ENCODE peak calls at places on chromosomes 3 and 15, in seven cellular contexts. J, C, U, G, P, W and X are unnamed samples.

GRCh38 chr3:192675958-192676649 is 51.2 kb downstream of the FGF12 start:
- DNase-seq in P (no peak), J (no peak), G (no peak), U (no peak), C (no peak), W (no peak), X (no peak)

GRCh38 chr15:88574646-88575045 is 28.2 kb upstream of the DET1 start:
- DNase-seq in C (no peak), J (no peak), U (no peak), G (no peak), P (no peak), W (no peak), X (no peak)

GRCh38 chr15:38002883-38003477 is 68.5 kb downstream of the TMCO5A start:
- DNase-seq in C (peak; percentile 69), W (peak; percentile 33), P (peak; percentile 71), J (peak; percentile 60), U (peak; percentile 90), G (peak; percentile 74), X (no peak)

GRCh38 chr3:50296721-50297383 is 2.4 kb downstream of the HYAL3 start:
- DNase-seq in C (no peak), W (no peak), P (no peak), J (no peak), G (no peak), U (no peak), X (no peak)

GRCh38 chr3:188584958-188585689 is 431.2 kb downstream of the LPP start:
- DNase-seq in G (no peak), C (no peak), J (no peak), U (peak; percentile 36), P (no peak), W (no peak), X (no peak)

GRCh38 chr15:76903251-76903681 is 1.9 kb downstream of the SCAPER start:
- DNase-seq in P (no peak), G (no peak), U (peak; percentile 47), J (peak; percentile 53), W (no peak), C (no peak), X (no peak)

GRCh38 chr3:56593455-56594158 is 36.6 kb downstream of the CCDC66 start:
- DNase-seq in U (no peak), G (no peak), W (no peak), C (no peak), P (no peak), J (no peak), X (no peak)

GRCh38 chr3:127328391-127328790 is 40.5 kb upstream of the PRR20G start:
- DNase-seq in U (no peak), C (no peak), G (no peak), P (no peak), J (no peak), W (no peak), X (no peak)

GRCh38 chr3:78221300-78221699 is 1181.4 kb downstream of the ROBO2 start:
- DNase-seq in C (no peak), W (no peak), U (no peak), P (no peak), G (no peak), J (no peak), X (no peak)

GRCh38 chr15:74653426-74654082 is 37.9 kb downstream of the CLK3 start:
- DNase-seq in J (peak; percentile 85), C (no peak), W (no peak), U (peak; percentile 87), P (no peak), G (no peak), X (no peak)

GRCh38 chr15:77419050-77419835 is 661 bp downstream of the PEAK1 start:
- DNase-seq in J (peak; percentile 71), U (peak; percentile 6), G (peak; percentile 52), W (no peak), P (peak; percentile 54), C (peak; percentile 42), X (peak; percentile 19)

GRCh38 chr3:76958231-76958630 is 81.7 kb upstream of the ROBO2 start:
- DNase-seq in G (no peak), U (no peak), W (no peak), P (no peak), C (no peak), J (no peak), X (no peak)

GRCh38 chr15:31433574-31433973 is 106.9 kb downstream of the KLF13 start:
- DNase-seq in W (no peak), U (no peak), C (no peak), G (no peak), J (no peak), P (no peak), X (no peak)

GRCh38 chr3:89851974-89852621 is 744.7 kb downstream of the EPHA3 start:
- DNase-seq in P (peak; percentile 61), G (no peak), U (peak; percentile 72), C (no peak), J (peak; percentile 4), W (no peak), X (no peak)

GRCh38 chr3:188365978-188366698 is 212.2 kb downstream of the LPP start:
- DNase-seq in G (no peak), J (peak; percentile 78), W (no peak), C (no peak), U (peak; percentile 61), P (no peak), X (no peak)

GRCh38 chr15:63023351-63023945 is 19.1 kb upstream of the TPM1 start:
- DNase-seq in J (peak; percentile 88), U (peak; percentile 72), P (no peak), G (no peak), C (no peak), W (no peak), X (no peak)

GRCh38 chr15:59688383-59688887 is 685 bp downstream of the BNIP2 start:
- DNase-seq in C (no peak), W (peak; percentile 7), P (peak; percentile 62), G (no peak), U (peak; percentile 78), J (peak; percentile 67), X (no peak)

GRCh38 chr15:89051875-89052274 is 36.4 kb upstream of the ABHD2 start:
- DNase-seq in G (no peak), U (peak; percentile 93), J (peak; percentile 97), W (no peak), P (no peak), C (no peak), X (no peak)

GRCh38 chr3:196774845-196775422 is 35.3 kb downstream of the PAK2 start:
- DNase-seq in J (peak; percentile 24), G (no peak), P (no peak), C (no peak), W (no peak), U (no peak), X (no peak)

GRCh38 chr15:90710436-90710835 is 6.7 kb upstream of the BLM start:
- DNase-seq in G (peak; percentile 62), P (no peak), W (no peak), J (no peak), U (peak; percentile 6), C (peak; percentile 69), X (no peak)

GRCh38 chr3:158935846-158936245 is 134.0 kb downstream of the MFSD1 start:
- DNase-seq in U (no peak), G (no peak), C (no peak), P (no peak), J (no peak), W (no peak), X (no peak)

DNA sequence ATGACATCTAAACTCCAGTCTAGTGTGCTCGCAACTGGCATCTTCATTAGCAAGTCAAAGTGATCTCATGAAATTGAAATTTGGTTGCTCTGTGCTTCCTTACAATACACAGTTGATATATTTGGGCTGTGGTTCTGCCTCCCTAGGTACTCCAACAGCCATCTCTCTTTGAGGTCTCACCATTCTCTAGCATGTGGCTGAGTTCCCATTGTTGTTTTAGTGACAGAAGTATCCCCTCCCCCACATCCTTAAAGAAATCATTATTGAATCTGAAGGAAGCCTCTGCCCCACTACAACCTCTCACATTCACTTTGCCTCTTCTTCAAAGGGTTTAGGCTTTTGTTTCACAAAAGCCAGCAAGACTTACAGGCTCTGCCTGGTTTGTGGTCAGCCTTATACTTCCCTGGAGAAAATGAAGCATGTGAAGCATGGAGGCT is 516.5 kb downstream of the NLGN1 start:
- DNase-seq in U (no peak), W (no peak), J (peak; percentile 62), P (no peak), G (no peak), C (no peak), X (no peak)
- H3K4me3 ChIP-seq in U (no peak overlapping the region), W (no peak overlapping the region), J (no peak overlapping the region), P (no peak overlapping the region), G (no peak overlapping the region), C (no peak overlapping the region), X (no peak overlapping the region)

GRCh38 chr3:134799393-134799792 is 4.3 kb downstream of the EPHB1 start:
- DNase-seq in J (peak; percentile 6), G (no peak), P (peak; percentile 39), U (no peak), C (no peak), W (no peak), X (no peak)
- H3K4me3 ChIP-seq in J (no peak overlapping the region), G (no peak overlapping the region), P (no peak overlapping the region), U (no peak overlapping the region), C (no peak overlapping the region), W (no peak overlapping the region), X (no peak overlapping the region)

GRCh38 chr15:97520689-97521088 is 439.8 kb upstream of the ARRDC4 start:
- DNase-seq in J (no peak), P (no peak), C (no peak), U (no peak), G (no peak), W (no peak), X (no peak)

GRCh38 chr15:97517726-97518125 is 442.8 kb upstream of the ARRDC4 start:
- DNase-seq in J (no peak), W (no peak), C (no peak), P (no peak), G (no peak), U (no peak), X (no peak)

GRCh38 chr15:97521894-97522293 is 438.6 kb upstream of the ARRDC4 start:
- DNase-seq in P (no peak), G (no peak), W (no peak), U (no peak), J (peak; percentile 11), C (no peak), X (no peak)

GRCh38 chr15:97522362-97522761 is 438.1 kb upstream of the ARRDC4 start:
- DNase-seq in W (no peak), G (no peak), P (no peak), C (no peak), J (peak; percentile 2), U (no peak), X (no peak)

GRCh38 chr15:97521390-97521789 is 439.1 kb upstream of the ARRDC4 start:
- DNase-seq in U (no peak), J (no peak), C (no peak), G (no peak), P (no peak), W (no peak), X (no peak)
- H3K4me3 ChIP-seq in U (no peak overlapping the region), J (peak overlapping the region; percentile 60), C (no peak overlapping the region), G (no peak overlapping the region), P (no peak overlapping the region), W (no peak overlapping the region), X (peak overlapping the region; percentile 14)

GRCh38 chr15:56608140-56608778 is 125.0 kb downstream of the ZNF280D start:
- DNase-seq in C (no peak), P (no peak), J (peak; percentile 30), G (no peak), W (peak; percentile 75), U (no peak), X (no peak)
- H3K4me3 ChIP-seq in C (no peak overlapping the region), P (no peak overlapping the region), J (no peak overlapping the region), G (no peak overlapping the region), W (no peak overlapping the region), U (no peak overlapping the region), X (no peak overlapping the region)